ENCODE peak calls at places on chromosome 22, in eight cellular contexts. V is caudate nucleus; P is effector memory CD8-positive, alpha-beta T cell; M is stimulated activated CD4-positive, alpha-beta T cell treated with anti-CD3 and anti-CD28 coated beads, TNF-alpha, amount 100 ng/mL, for 48 hours; G is GM06990; Y is iris pigment epithelial cell; O is glutamatergic neuron; E is HS-27A. A is an unnamed sample.
A peak's percentile ranks its signal among the peaks of the same experiment; 100 is the strongest.

GRCh38 chr22:46260038-46260437 is 3.1 kb downstream of the PKDREJ start:
- DNase-seq in V (no peak), P (no peak), M (no peak), G (no peak), Y (no peak), O (no peak), E (no peak), A (no peak)

GRCh38 chr22:45211848-45212247 is 28.8 kb downstream of the KIAA0930 start:
- DNase-seq in V (no peak), P (no peak), M (no peak), G (no peak), Y (no peak), O (no peak), E (no peak), A (no peak)

GRCh38 chr22:34567367-34567766 is 498.6 kb upstream of the ISX start:
- DNase-seq in V (no peak), P (no peak), M (no peak), G (no peak), Y (no peak), O (no peak), E (no peak), A (no peak)

GRCh38 chr22:44892803-44893730 is 116.7 kb downstream of the PHF21B start:
- DNase-seq in V (no peak), P (no peak), M (no peak), G (no peak), Y (no peak), O (no peak), E (no peak), A (no peak)

GRCh38 chr22:37485714-37486223 is 415 bp downstream of the MFNG start:
- DNase-seq in V (no peak), P (peak; percentile 7), M (no peak), G (peak; percentile 57), Y (no peak), O (no peak), E (no peak), A (no peak)

GRCh38 chr22:22009661-22010060 is 27.1 kb upstream of the TOP3B start:
- DNase-seq in V (no peak), P (no peak), M (no peak), G (no peak), Y (no peak), O (no peak), E (no peak), A (no peak)

GRCh38 chr22:37843746-37844089 is 416 bp downstream of the ANKRD54 start:
- DNase-seq in V (no peak), P (no peak), M (peak; percentile 44), G (no peak), Y (no peak), O (peak; percentile 71), E (no peak), A (no peak)

GRCh38 chr22:19607198-19608113 is 83.2 kb upstream of the CLDN5 start:
- DNase-seq in V (no peak), P (no peak), M (peak; percentile 38), G (no peak), Y (no peak), O (no peak), E (no peak), A (no peak)

GRCh38 chr22:28237092-28237491 is 318.0 kb upstream of the PITPNB start:
- DNase-seq in V (no peak), P (no peak), M (no peak), G (no peak), Y (no peak), O (no peak), E (no peak), A (no peak)

GRCh38 chr22:36237462-36238347 is 1.6 kb downstream of the APOL2 start:
- DNase-seq in V (no peak), P (no peak), M (no peak), G (no peak), Y (peak; percentile 53), O (no peak), E (no peak), A (no peak)

GRCh38 chr22:40819741-40820140 is 595 bp upstream of the SLC25A17 start:
- DNase-seq in V (no peak), P (no peak), M (peak; percentile 0), G (no peak), Y (peak; percentile 44), O (no peak), E (no peak), A (no peak)

GRCh38 chr22:26553056-26553752 is 36.7 kb downstream of the TPST2 start:
- DNase-seq in V (no peak), P (no peak), M (no peak), G (no peak), Y (peak; percentile 83), O (no peak), E (peak; percentile 70), A (peak; percentile 94)

GRCh38 chr22:24807284-24807950 is 1.4 kb downstream of the SGSM1 start:
- DNase-seq in V (no peak), P (no peak), M (no peak), G (no peak), Y (peak; percentile 14), O (peak; percentile 52), E (no peak), A (no peak)